ENCODE peak calls at places on chromosomes 5 and 9, in nine cellular contexts. M is adrenal gland, U is vagina, D is upper lobe of left lung, W is prostate gland, Q is body of pancreas, E is heart left ventricle, C is endothelial cell of umbilical vein, S is K562. I is an unnamed sample.
A peak's percentile ranks its signal among the peaks of the same experiment; 100 is the strongest.

GRCh38 chr9:89902450-89902849 is 297.6 kb downstream of the GADD45G start:
- DNase-seq in M (peak; percentile 66), U (no peak), D (peak; percentile 18), W (no peak), Q (no peak), E (no peak), C (no peak), S (no peak), I (peak; percentile 52)

GRCh38 chr5:64666058-64666457 is 24.2 kb upstream of the SHISAL2B start:
- DNase-seq in M (no peak), U (no peak), D (no peak), W (no peak), Q (no peak), E (no peak), C (no peak), S (peak; percentile 33), I (no peak)

GRCh38 chr5:32195265-32195664 is 21.1 kb upstream of the GOLPH3 start:
- DNase-seq in M (no peak), U (no peak), D (peak; percentile 40), W (no peak), Q (no peak), E (no peak), C (no peak), S (no peak), I (no peak)

GRCh38 chr5:163248856-163249255 is 188.5 kb upstream of the CCNG1 start:
- DNase-seq in M (no peak), U (no peak), D (no peak), W (no peak), Q (no peak), E (no peak), C (peak; percentile 22), S (no peak), I (no peak)

GRCh38 chr5:148848378-148849031 is 22.1 kb downstream of the ADRB2 start:
- DNase-seq in M (no peak), U (no peak), D (no peak), W (no peak), Q (no peak), E (no peak), C (no peak), S (no peak), I (no peak)

GRCh38 chr9:71683598-71684235 is 84.6 kb downstream of the CEMIP2 start:
- DNase-seq in M (peak; percentile 70), U (no peak), D (peak; percentile 66), W (peak; percentile 19), Q (peak; percentile 13), E (peak; percentile 18), C (no peak), S (no peak), I (peak; percentile 36)

GRCh38 chr5:42855386-42855785 is 43.7 kb upstream of the SELENOP start:
- DNase-seq in M (no peak), U (no peak), D (no peak), W (no peak), Q (no peak), E (no peak), C (no peak), S (no peak), I (no peak)

GRCh38 chr5:16889203-16889971 is 46.7 kb downstream of the MYO10 start:
- DNase-seq in M (no peak), U (no peak), D (no peak), W (peak; percentile 32), Q (no peak), E (no peak), C (peak; percentile 70), S (no peak), I (no peak)

GRCh38 chr9:94697972-94698581 is 28.4 kb upstream of the AOPEP start:
- DNase-seq in M (peak; percentile 50), U (no peak), D (peak; percentile 44), W (no peak), Q (no peak), E (no peak), C (no peak), S (no peak), I (no peak)

GRCh38 chr5:7597058-7597457 is 201.1 kb downstream of the ADCY2 start:
- DNase-seq in M (no peak), U (no peak), D (no peak), W (peak; percentile 65), Q (no peak), E (no peak), C (no peak), S (no peak), I (no peak)

GRCh38 chr9:137987244-137988030 is 109.9 kb downstream of the CACNA1B start:
- DNase-seq in M (no peak), U (no peak), D (no peak), W (no peak), Q (no peak), E (no peak), C (no peak), S (no peak), I (no peak)

GRCh38 chr5:65482280-65482726 is 583 bp upstream of the ADAMTS6 start:
- DNase-seq in M (no peak), U (no peak), D (no peak), W (no peak), Q (no peak), E (no peak), C (peak; percentile 75), S (peak; percentile 16), I (no peak)

GRCh38 chr9:125147401-125147951 is 4.1 kb upstream of the SCAI start:
- DNase-seq in M (no peak), U (no peak), D (no peak), W (no peak), Q (no peak), E (no peak), C (peak; percentile 15), S (no peak), I (no peak)

GRCh38 chr9:129983891-129984290 is 59.1 kb downstream of the FNBP1 start:
- DNase-seq in M (peak; percentile 1), U (no peak), D (no peak), W (no peak), Q (no peak), E (no peak), C (no peak), S (no peak), I (no peak)

GRCh38 chr9:6645153-6646027 is at the start of gene GLDC:
- DNase-seq in M (no peak), U (no peak), D (peak; percentile 31), W (peak; percentile 7), Q (peak; percentile 72), E (peak; percentile 32), C (peak; percentile 31), S (no peak), I (no peak)

GRCh38 chr9:78680196-78680595 is 383.3 kb downstream of the PSAT1 start:
- DNase-seq in M (no peak), U (no peak), D (no peak), W (no peak), Q (no peak), E (no peak), C (no peak), S (no peak), I (no peak)
- H3K27me3 ChIP-seq in M (no peaks in the 10 kb centered on the region), U (no peaks in the 10 kb centered on the region), D (no peaks in the 10 kb centered on the region), W (no peaks in the 10 kb centered on the region), Q (no peaks in the 10 kb centered on the region), E (no peaks in the 10 kb centered on the region), C (no peaks in the 10 kb centered on the region), S (no peaks in the 10 kb centered on the region), I (no peaks in the 10 kb centered on the region)

GRCh38 chr5:115835481-115835880 is 5.9 kb downstream of the ATG12 start:
- DNase-seq in M (no peak), U (no peak), D (no peak), W (no peak), Q (no peak), E (no peak), C (no peak), S (no peak), I (no peak)

GRCh38 chr5:115829913-115830312 is 11.5 kb downstream of the ATG12 start:
- DNase-seq in M (no peak), U (no peak), D (no peak), W (no peak), Q (no peak), E (no peak), C (no peak), S (no peak), I (no peak)

GRCh38 chr5:115825948-115826347 is 9.5 kb upstream of the CDO1 start:
- DNase-seq in M (no peak), U (no peak), D (no peak), W (no peak), Q (no peak), E (no peak), C (no peak), S (no peak), I (no peak)

DNA sequence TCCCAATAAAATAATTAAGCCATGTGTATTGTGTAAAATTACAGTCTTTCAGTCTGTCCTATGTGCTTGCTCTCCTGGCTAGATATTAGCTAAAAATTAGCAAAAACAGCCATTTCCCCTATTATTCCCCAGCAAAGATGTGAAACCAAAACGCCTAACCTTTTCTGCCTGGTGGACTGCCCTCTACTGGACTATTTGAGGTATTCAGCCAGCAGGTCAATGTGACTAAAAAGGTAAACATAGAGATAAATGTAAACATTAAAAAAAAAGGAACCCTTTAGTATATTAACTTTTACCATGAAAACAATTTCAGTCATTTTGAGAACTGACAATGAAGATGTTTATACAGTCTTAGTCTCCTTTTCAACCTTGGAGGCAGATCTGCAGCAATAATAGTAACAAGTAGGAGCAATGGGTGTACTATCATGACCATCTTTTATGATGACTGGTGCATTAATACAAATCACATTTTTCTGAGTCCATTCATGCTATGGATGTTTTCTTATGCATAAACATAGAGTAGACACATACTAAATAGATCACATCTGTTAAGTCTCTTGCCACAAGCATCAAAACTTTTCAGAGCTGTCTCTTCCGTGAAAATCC is 10.1 kb downstream of the ATG12 start:
- DNase-seq in M (no peak), U (no peak), D (no peak), W (no peak), Q (peak; percentile 30), E (no peak), C (peak; percentile 51), S (peak; percentile 37), I (peak; percentile 32)
- TF ChIP-seq POLR2A in M (no peak), U (no peak), D (no peak), W (no peak), Q (no peak), E (no peak), C (no peak), S (no peak), I (no peak)

DNA sequence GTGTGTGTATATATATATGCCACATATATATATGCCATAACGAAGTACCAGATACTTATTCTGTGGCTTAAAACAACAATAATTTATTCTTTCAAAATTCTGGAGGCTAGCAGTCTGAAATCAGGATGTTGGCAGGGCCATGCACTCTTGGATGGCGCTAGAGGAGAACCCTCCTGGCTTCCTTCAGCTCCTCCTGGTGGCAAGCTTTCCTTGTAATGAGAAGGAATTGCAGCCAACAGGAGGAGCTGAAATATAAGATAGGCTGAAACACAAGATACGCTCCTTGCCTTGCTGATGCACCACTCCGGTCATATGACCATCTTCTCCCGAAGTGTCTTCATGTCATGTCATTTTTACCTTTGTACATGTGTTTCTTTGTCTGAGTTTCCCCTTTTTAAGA is 368.1 kb upstream of the CTNND2 start:
- DNase-seq in M (no peak), U (no peak), D (no peak), W (no peak), Q (no peak), E (no peak), C (no peak), S (no peak), I (no peak)
- H3K27ac ChIP-seq in M (no peak overlapping the region), U (no peak overlapping the region), D (no peak overlapping the region), W (no peak overlapping the region), Q (no peak overlapping the region), E (no peak overlapping the region), C (no peak overlapping the region), S (no peak overlapping the region), I (no peak overlapping the region)

GRCh38 chr9:126643945-126644527 is 30.3 kb downstream of the LMX1B start:
- DNase-seq in M (no peak), U (no peak), D (no peak), W (no peak), Q (peak; percentile 27), E (no peak), C (no peak), S (no peak), I (no peak)
- H3K27me3 ChIP-seq in M (peaks cover 31% of the 10 kb centered on the region), U (peaks cover 4% of the 10 kb centered on the region), D (peaks cover 13% of the 10 kb centered on the region), W (no peaks in the 10 kb centered on the region), Q (no peaks in the 10 kb centered on the region), E (peaks cover 22% of the 10 kb centered on the region), C (peaks cover 69% of the 10 kb centered on the region), S (peaks cover 4% of the 10 kb centered on the region), I (no peaks in the 10 kb centered on the region)

I was measured in ovary.